ENCODE peak calls at places on chromosome X, in nine cellular contexts. U is tibial artery, L is psoas muscle, T is right lobe of liver, Z is fibroblast of lung, E is transverse colon, K is left ventricle myocardium inferior, X is sigmoid colon, H is prostate gland. Y is an unnamed sample. For H3K9me3 and H3K4me1, the result is how much of the 10 kb centered on the place peaks cover.

GRCh38 chrX:123513585-123514278 is 219.1 kb downstream of the THOC2 start:
- DNase-seq in U (no peak), E (no peak), X (no peak), T (no peak), L (no peak), Z (no peak), K (no peak), H (no peak), Y (no peak)

GRCh38 chrX:149650162-149650561 is 18.6 kb upstream of the TMEM185A start:
- DNase-seq in Z (no peak), E (no peak), L (no peak), K (no peak), X (no peak), U (no peak), T (no peak), H (no peak), Y (no peak)

GRCh38 chrX:122579521-122579920 is 604.6 kb upstream of the GRIA3 start:
- DNase-seq in H (no peak), K (no peak), E (no peak), T (no peak), U (no peak), L (no peak), Z (peak), X (no peak), Y (no peak)

GRCh38 chrX:41148553-41148952 is 63.3 kb downstream of the USP9X start:
- DNase-seq in X (no peak), T (no peak), Z (peak), H (no peak), E (no peak), K (no peak), L (no peak), U (no peak), Y (no peak)

GRCh38 chrX:110418220-110418856 is 59.7 kb downstream of the RTL9 start:
- DNase-seq in L (no peak), E (no peak), K (no peak), H (no peak), X (no peak), U (no peak), Z (peak), T (no peak), Y (no peak)

GRCh38 chrX:41526925-41527324 is 79.8 kb downstream of the NYX start:
- DNase-seq in E (no peak), H (no peak), U (no peak), K (no peak), T (no peak), L (no peak), Z (peak), X (no peak), Y (no peak)

GRCh38 chrX:41695464-41695863 is 6.7 kb downstream of the GPR34 start:
- DNase-seq in Z (peak), T (no peak), L (no peak), X (no peak), E (no peak), K (no peak), U (no peak), H (no peak), Y (no peak)

GRCh38 chrX:115583730-115584004 is 22.7 kb downstream of the PLS3 start:
- DNase-seq in E (no peak), H (no peak), L (no peak), T (no peak), X (no peak), Z (no peak), K (no peak), U (no peak), Y (no peak)

GRCh38 chrX:136336623-136337022 is 35.9 kb downstream of the ADGRG4 start:
- DNase-seq in L (no peak), X (no peak), U (no peak), T (no peak), H (no peak), E (no peak), K (no peak), Z (no peak), Y (no peak)

GRCh38 chrX:45689971-45690370 is 489.3 kb upstream of the DIPK2B start:
- DNase-seq in X (no peak), Z (no peak), L (no peak), K (no peak), T (no peak), H (no peak), U (no peak), E (no peak), Y (no peak)

GRCh38 chrX:24956828-24957227 is 58.9 kb downstream of the ARX start:
- DNase-seq in Z (peak), K (no peak), T (no peak), L (no peak), H (no peak), E (no peak), U (no peak), X (no peak), Y (no peak)

GRCh38 chrX:103446665-103447302 is 70.4 kb downstream of the BEX3 start:
- DNase-seq in X (no peak), U (no peak), T (no peak), H (peak), L (no peak), K (no peak), Z (peak), E (no peak), Y (no peak)

GRCh38 chrX:149903889-149904748 is 23.1 kb downstream of the MAGEA8 start:
- DNase-seq in U (no peak), X (no peak), T (no peak), E (no peak), H (no peak), L (no peak), K (no peak), Z (peak), Y (no peak)

GRCh38 chrX:667360-667759 is 36.8 kb downstream of the SHOX start:
- DNase-seq in Z (no peak), E (no peak), X (peak), H (no peak), T (no peak), U (no peak), L (no peak), K (no peak), Y (no peak)

GRCh38 chrX:39814391-39814790 is 283.4 kb downstream of the BCOR start:
- DNase-seq in E (peak), L (peak), K (no peak), X (no peak), Z (no peak), U (no peak), H (no peak), T (no peak), Y (no peak)

GRCh38 chrX:153649178-153649914 is 2.3 kb downstream of the DUSP9 start:
- DNase-seq in T (peak), U (no peak), H (no peak), Z (no peak), X (peak), L (peak), K (no peak), E (no peak), Y (no peak)

GRCh38 chrX:41922125-41922521 is 1.2 kb downstream of the CASK start:
- DNase-seq in T (peak), H (peak), U (no peak), Z (peak), K (no peak), X (no peak), E (no peak), L (no peak), Y (no peak)

GRCh38 chrX:38151426-38151825 is 69.2 kb downstream of the SRPX start:
- DNase-seq in X (no peak), Z (peak), T (no peak), K (no peak), L (no peak), E (no peak), U (no peak), H (no peak), Y (no peak)

GRCh38 chrX:68835104-68835442 is 6.3 kb downstream of the EFNB1 start:
- DNase-seq in K (no peak), H (no peak), L (no peak), T (no peak), Z (no peak), E (no peak), U (no peak), X (peak), Y (no peak)

GRCh38 chrX:80216086-80216485 is 201.5 kb downstream of the TBX22 start:
- DNase-seq in Z (no peak), K (no peak), T (no peak), E (no peak), U (no peak), H (no peak), X (no peak), L (no peak), Y (no peak)

GRCh38 chrX:28787206-28787605 is 200.0 kb downstream of the IL1RAPL1 start:
- DNase-seq in L (no peak), Z (peak), T (no peak), X (no peak), K (no peak), E (no peak), U (no peak), H (no peak), Y (no peak)

GRCh38 chrX:115892056-115892708 is 278.4 kb upstream of the AGTR2 start:
- DNase-seq in L (peak), T (peak), K (no peak), Z (no peak), E (peak), H (no peak), U (no peak), X (no peak), Y (no peak)

GRCh38 chrX:68723491-68724155 is 76.2 kb downstream of the STARD8 start:
- DNase-seq in Z (no peak), X (peak), T (peak), L (peak), U (no peak), H (no peak), K (no peak), E (no peak), Y (no peak)

GRCh38 chrX:141733371-141733770 is 34.8 kb upstream of the SPANXD start:
- DNase-seq in Z (peak), T (no peak), X (no peak), H (no peak), L (no peak), E (no peak), U (no peak), K (no peak), Y (no peak)

GRCh38 chrX:123084797-123085196 is 99.3 kb upstream of the GRIA3 start:
- DNase-seq in H (no peak), L (no peak), U (no peak), E (no peak), K (no peak), T (no peak), Z (peak), X (no peak), Y (no peak)

GRCh38 chrX:16966745-16967144 is 20.3 kb downstream of the REPS2 start:
- DNase-seq in K (no peak), T (no peak), E (no peak), L (no peak), H (no peak), U (no peak), Z (no peak), X (no peak), Y (no peak)

GRCh38 chrX:123217077-123217476 is 33.0 kb downstream of the GRIA3 start:
- DNase-seq in U (peak), X (no peak), T (no peak), K (no peak), L (peak), H (no peak), E (no peak), Z (peak), Y (no peak)

GRCh38 chrX:40176256-40176978 is 78.7 kb upstream of the BCOR start:
- DNase-seq in K (peak), U (peak), Z (peak), X (peak), E (peak), L (peak), T (peak), H (peak), Y (no peak)

GRCh38 chrX:44748014-44748413 is 95.8 kb upstream of the DUSP21 start:
- DNase-seq in L (no peak), Z (peak), U (no peak), X (no peak), E (no peak), H (no peak), K (no peak), T (no peak), Y (no peak)

GRCh38 chrX:30863969-30864368 is 25.1 kb downstream of the TAB3 start:
- DNase-seq in X (no peak), K (peak), L (no peak), Z (no peak), E (no peak), U (no peak), T (no peak), H (no peak), Y (no peak)

GRCh38 chrX:20595928-20596550 is 329.3 kb upstream of the RPS6KA3 start:
- DNase-seq in H (no peak), T (no peak), K (no peak), E (no peak), U (no peak), L (no peak), X (no peak), Z (peak), Y (no peak)

GRCh38 chrX:55738969-55739368 is 21.4 kb downstream of the RRAGB start:
- DNase-seq in T (no peak), K (no peak), X (no peak), E (no peak), U (no peak), Z (no peak), H (no peak), L (no peak), Y (no peak)

GRCh38 chrX:1380672-1381233 is 11.2 kb downstream of the SLC25A6 start:
- DNase-seq in X (peak), K (no peak), L (no peak), T (no peak), H (no peak), Z (peak), E (no peak), U (no peak), Y (no peak)

GRCh38 chrX:129769467-129770154 is 10.1 kb upstream of the SASH3 start:
- DNase-seq in K (no peak), E (peak), H (no peak), L (peak), X (no peak), U (no peak), Z (peak), T (no peak), Y (no peak)

GRCh38 chrX:7115557-7115956 is 32.0 kb upstream of the STS start:
- DNase-seq in K (peak), H (no peak), X (no peak), E (no peak), L (no peak), T (no peak), U (no peak), Z (no peak), Y (no peak)

GRCh38 chrX:2183193-2183725 is 317.5 kb downstream of the DHRSX start:
- DNase-seq in E (no peak), Z (no peak), L (no peak), T (no peak), H (no peak), K (no peak), X (no peak), U (no peak), Y (no peak)

GRCh38 chrX:95945528-95945927 is 739.1 kb upstream of the DIAPH2 start:
- DNase-seq in U (no peak), Z (no peak), H (no peak), K (no peak), L (no peak), E (no peak), T (no peak), X (no peak), Y (no peak)

GRCh38 chrX:65300104-65300809 is 234.3 kb downstream of the LAS1L start:
- DNase-seq in Z (no peak), H (no peak), K (no peak), L (no peak), E (no peak), X (no peak), U (no peak), T (no peak), Y (no peak)
- H3K9me3 ChIP-seq in Z (under half), H (under half), K (under half), L (under half), E (under half), X (under half), U (under half), T (under half), Y (under half)

GRCh38 chrX:101206471-101206870 is 13.1 kb upstream of the DRP2 start:
- DNase-seq in U (no peak), X (no peak), H (no peak), K (no peak), E (no peak), T (no peak), L (no peak), Z (peak), Y (no peak)
- TF ChIP-seq CTCF in U (peak), X (peak), H (no peak), K (peak), E (peak), T (peak), L (no peak), Z (peak), Y (peak)

DNA sequence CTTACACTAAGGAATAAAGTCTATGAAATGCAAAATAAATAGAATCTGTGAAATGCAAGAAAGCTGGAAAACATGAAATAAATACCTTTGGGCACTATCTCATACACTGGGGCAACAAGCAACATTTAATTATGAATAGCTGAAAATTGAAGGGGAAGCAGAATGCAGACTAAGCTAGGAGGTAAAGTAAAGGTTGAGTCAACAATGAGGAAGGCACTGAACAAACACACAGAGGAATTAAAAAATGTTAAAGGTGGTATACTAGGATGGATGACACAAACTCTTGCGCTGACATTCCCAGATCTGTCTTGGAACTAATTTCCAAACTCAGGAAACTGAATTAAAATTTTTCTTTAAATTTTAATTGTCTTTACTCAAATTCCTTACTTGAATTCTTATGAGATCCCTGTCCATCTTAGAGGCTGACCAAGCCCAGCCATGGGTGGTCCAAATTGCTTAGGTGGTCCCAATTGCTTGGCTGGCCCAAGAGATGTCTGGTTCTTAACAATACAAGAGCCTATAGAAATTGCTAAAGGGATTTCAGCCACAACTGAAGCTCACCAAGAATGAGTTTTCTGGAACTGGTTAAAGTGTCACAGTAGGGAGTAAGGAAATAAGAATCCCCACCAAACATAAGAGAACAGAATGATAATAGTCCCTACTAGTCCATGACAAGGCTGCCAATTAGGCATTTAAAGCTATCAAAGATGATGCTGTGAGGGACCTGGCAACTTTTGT is 41.3 kb upstream of the ZCCHC13 start:
- DNase-seq in E (no peak), X (no peak), Z (no peak), U (no peak), L (no peak), H (no peak), K (no peak), T (no peak), Y (no peak)
- H3K4me1 ChIP-seq in E (under half), X (under half), Z (under half), U (under half), L (under half), H (under half), K (under half), T (under half), Y (under half)

GRCh38 chrX:118181030-118181429 is 64.4 kb upstream of the KLHL13 start:
- DNase-seq in X (no peak), K (no peak), H (no peak), L (no peak), Z (peak), U (no peak), T (no peak), E (no peak), Y (no peak)
- H3K9me3 ChIP-seq in X (under half), K (under half), H (under half), L (under half), Z (under half), U (under half), T (under half), E (under half), Y (under half)

DNA sequence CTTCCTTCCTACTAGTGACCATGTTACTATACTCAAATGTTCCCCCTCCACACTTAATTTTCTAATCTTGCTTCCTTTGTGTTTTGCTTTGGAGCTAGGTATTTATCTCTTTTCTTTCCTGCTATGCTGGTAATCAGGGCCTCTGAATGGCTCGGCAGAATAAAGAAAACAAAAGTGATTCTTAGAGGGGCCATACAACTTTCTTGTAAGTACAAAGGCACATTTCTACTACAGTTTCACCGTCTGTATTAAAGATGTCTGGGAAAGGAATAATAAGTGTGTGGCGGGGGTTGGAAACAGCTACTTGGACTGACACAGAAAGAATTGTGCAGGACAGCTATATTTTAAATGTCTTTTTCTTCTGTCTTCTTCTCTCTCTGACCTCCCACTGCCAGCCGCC is 50.3 kb downstream of the GPC3 start:
- DNase-seq in T (no peak), X (no peak), H (no peak), K (no peak), U (no peak), L (no peak), Z (no peak), E (no peak), Y (no peak)
- TF ChIP-seq CTCF in T (no peak), X (no peak), H (no peak), K (no peak), U (no peak), L (no peak), Z (no peak), E (no peak), Y (no peak)

GRCh38 chrX:48956728-48957414 is 536 bp downstream of the OTUD5 start:
- DNase-seq in U (no peak), H (peak), E (peak), T (no peak), K (no peak), Z (no peak), L (peak), X (no peak), Y (no peak)

GRCh38 chrX:48957477-48957826 is at the start of gene OTUD5:
- DNase-seq in E (no peak), U (peak), T (no peak), H (no peak), Z (no peak), X (no peak), L (peak), K (peak), Y (no peak)

GRCh38 chrX:48958635-48959094 is 1.3 kb upstream of the OTUD5 start:
- DNase-seq in X (peak), H (peak), Z (peak), U (peak), K (peak), L (peak), T (no peak), E (peak), Y (peak)

GRCh38 chrX:48960291-48960690 is 2.9 kb upstream of the OTUD5 start:
- DNase-seq in K (no peak), L (no peak), T (no peak), U (peak), Z (no peak), H (no peak), X (no peak), E (peak), Y (no peak)

GRCh38 chrX:48957827-48958634 is 624 bp upstream of the OTUD5 start:
- DNase-seq in Z (peak), K (peak), L (peak), E (peak), X (peak), H (peak), T (peak), U (peak), Y (peak)
- H3K4me1 ChIP-seq in Z (under half), K (under half), L (under half), E (under half), X (under half), H (under half), T (under half), U (under half), Y (under half)

GRCh38 chrX:22970861-22971260 is 28.9 kb upstream of the DDX53 start:
- DNase-seq in H (no peak), K (no peak), L (no peak), U (no peak), E (no peak), T (no peak), Z (no peak), X (no peak), Y (no peak)

GRCh38 chrX:22974616-22975015 is 25.1 kb upstream of the DDX53 start:
- DNase-seq in H (no peak), L (no peak), T (no peak), U (no peak), X (no peak), Z (peak), E (no peak), K (no peak), Y (no peak)

DNA sequence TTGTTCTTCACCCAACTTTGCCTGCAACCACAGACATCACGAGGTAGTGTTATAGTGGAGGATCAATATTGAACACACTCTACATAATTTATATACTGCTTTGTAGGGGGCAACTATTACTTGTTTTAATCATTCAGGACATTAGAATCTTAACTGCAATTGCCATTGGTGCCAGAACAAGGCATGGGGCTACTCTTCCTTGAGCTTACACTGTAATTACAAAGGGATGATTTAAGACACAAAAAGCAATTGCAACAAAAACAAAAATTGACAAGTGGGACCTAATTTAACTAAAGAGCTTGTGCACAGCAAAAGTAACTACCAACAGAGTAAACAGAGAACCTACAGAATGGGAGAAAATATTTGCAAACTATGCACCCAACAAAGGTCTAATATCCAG is 24.0 kb upstream of the DDX53 start:
- DNase-seq in H (no peak), U (no peak), E (no peak), T (no peak), Z (no peak), L (no peak), X (no peak), K (no peak), Y (no peak)
- H3K9me3 ChIP-seq in H (under half), U (under half), E (under half), T (under half), Z (under half), L (under half), X (under half), K (under half), Y (under half)

Y was measured in thoracic aorta.